ENCODE peak calls at places on chromosomes 3 and 15, in four cellular contexts. B, Y, L and S are unnamed samples.

GRCh38 chr3:166351461-166351860 is 514.2 kb upstream of the BCHE start:
- DNase-seq in B (no peak), Y (peak; percentile 72), L (no peak), S (no peak)

GRCh38 chr15:72306211-72306785 is 13.7 kb downstream of the CELF6 start:
- DNase-seq in B (no peak), Y (peak; percentile 47), L (no peak), S (no peak)

GRCh38 chr3:9196009-9196408 is 53.4 kb downstream of the SRGAP3 start:
- DNase-seq in B (no peak), Y (no peak), L (no peak), S (no peak)

GRCh38 chr15:92805080-92805708 is 94.9 kb upstream of the CHD2 start:
- DNase-seq in B (no peak), Y (no peak), L (no peak), S (no peak)

GRCh38 chr15:63338170-63338569 is 43.5 kb downstream of the CA12 start:
- DNase-seq in B (no peak), Y (peak; percentile 66), L (no peak), S (no peak)

GRCh38 chr3:2921903-2922302 is 188.3 kb downstream of the IL5RA start:
- DNase-seq in B (no peak), Y (peak; percentile 0), L (no peak), S (no peak)

GRCh38 chr3:123724306-123724705 is 139.5 kb upstream of the HACD2 start:
- DNase-seq in B (no peak), Y (peak; percentile 65), L (no peak), S (no peak)

GRCh38 chr15:89243046-89243690 is 611 bp upstream of the FANCI start:
- DNase-seq in B (no peak), Y (peak; percentile 30), L (no peak), S (no peak)

GRCh38 chr3:177714945-177715344 is 517.7 kb upstream of the TBL1XR1 start:
- DNase-seq in B (no peak), Y (no peak), L (no peak), S (no peak)

GRCh38 chr3:62587169-62587568 is 213.8 kb upstream of the FEZF2 start:
- DNase-seq in B (no peak), Y (peak; percentile 93), L (no peak), S (no peak)

GRCh38 chr15:90294159-90294558 is 28.7 kb downstream of the NGRN start:
- DNase-seq in B (no peak), Y (no peak), L (no peak), S (no peak)

GRCh38 chr15:90141646-90142045 is 39.4 kb upstream of the IDH2 start:
- DNase-seq in B (no peak), Y (peak; percentile 68), L (no peak), S (no peak)

GRCh38 chr15:92393994-92394326 is 279 bp downstream of the ST8SIA2 start:
- DNase-seq in B (no peak), Y (no peak), L (no peak), S (no peak)